ENCODE peak calls at places on chromosomes 2 and 18, in seven cellular contexts. R is cardiac fibroblast, Y is left colon, J is GM19239, U is NCI-H2029 treated with DMSO at 0.1 percent for 48 hours, V is B cell, N is NCI-H2081. K is an unnamed sample.

GRCh38 chr2:188787661-188788044 is 186.5 kb upstream of the COL3A1 start:
- DNase-seq in R (peak), Y (no peak), J (no peak), U (no peak), V (no peak), N (no peak), K (no peak)

GRCh38 chr2:12855508-12855907 is 138.8 kb downstream of the TRIB2 start:
- DNase-seq in R (no peak), Y (no peak), J (no peak), U (no peak), V (no peak), N (no peak), K (no peak)

GRCh38 chr2:226439337-226439736 is 360.3 kb downstream of the IRS1 start:
- DNase-seq in R (peak), Y (no peak), J (no peak), U (no peak), V (no peak), N (no peak), K (no peak)

GRCh38 chr2:217035967-217036366 is 176.1 kb upstream of the TNP1 start:
- DNase-seq in R (peak), Y (peak), J (no peak), U (no peak), V (no peak), N (no peak), K (no peak)

GRCh38 chr2:60152226-60152833 is 401.1 kb downstream of the BCL11A start:
- DNase-seq in R (no peak), Y (no peak), J (peak), U (no peak), V (no peak), N (peak), K (no peak)

GRCh38 chr2:191682148-191682547 is 4.2 kb downstream of the NABP1 start:
- DNase-seq in R (no peak), Y (no peak), J (no peak), U (no peak), V (no peak), N (no peak), K (no peak)

GRCh38 chr18:38575648-38576047 is 1010.0 kb upstream of the CELF4 start:
- DNase-seq in R (no peak), Y (no peak), J (no peak), U (no peak), V (no peak), N (no peak), K (no peak)

GRCh38 chr18:24027156-24027555 is 12.6 kb downstream of the TTC39C start:
- DNase-seq in R (peak), Y (no peak), J (no peak), U (no peak), V (no peak), N (no peak), K (no peak)

GRCh38 chr2:134284119-134284670 is 30.3 kb downstream of the MGAT5 start:
- DNase-seq in R (no peak), Y (no peak), J (no peak), U (no peak), V (no peak), N (no peak), K (no peak)

GRCh38 chr2:66041902-66042657 is 392.8 kb upstream of the MEIS1 start:
- DNase-seq in R (no peak), Y (no peak), J (no peak), U (no peak), V (no peak), N (no peak), K (no peak)

GRCh38 chr2:25304339-25304728 is 37.4 kb downstream of the DNMT3A start:
- DNase-seq in R (peak), Y (no peak), J (no peak), U (no peak), V (no peak), N (no peak), K (no peak)

GRCh38 chr2:227433171-227433570 is 38.8 kb upstream of the AGFG1 start:
- DNase-seq in R (no peak), Y (no peak), J (no peak), U (no peak), V (no peak), N (no peak), K (no peak)

GRCh38 chr2:47494267-47495130 is 91.5 kb downstream of the MSH2 start:
- DNase-seq in R (no peak), Y (no peak), J (no peak), U (no peak), V (no peak), N (no peak), K (no peak)

GRCh38 chr2:197269173-197269572 is 41.4 kb downstream of the ANKRD44 start:
- DNase-seq in R (peak), Y (no peak), J (no peak), U (no peak), V (no peak), N (no peak), K (no peak)

GRCh38 chr2:220296174-220296573 is 668.7 kb downstream of the SLC4A3 start:
- DNase-seq in R (no peak), Y (no peak), J (no peak), U (no peak), V (no peak), N (peak), K (no peak)

GRCh38 chr2:69196327-69197117 is 183.5 kb downstream of the ANTXR1 start:
- DNase-seq in R (peak), Y (no peak), J (no peak), U (no peak), V (no peak), N (no peak), K (no peak)

K was measured in LNCaP clone FGC.